ENCODE peak calls at places on chromosome 18, in eight cellular contexts. A is T-cell, L is NCI-H2081, B is NCI-H1092 treated with DMSO at 0.1 percent for 48 hours, U is pancreas, M is EH, G is fibroblast of lung, O is dermis blood vessel endothelial cell. T is an unnamed sample.

GRCh38 chr18:49277395-49278036 is 182.9 kb downstream of the DYM start:
- DNase-seq in L (no peak), O (no peak), B (no peak), U (no peak), G (peak), A (no peak), M (peak), T (no peak)

GRCh38 chr18:32480581-32480980 is 9.9 kb upstream of the GAREM1 start:
- DNase-seq in G (no peak), B (no peak), O (no peak), L (no peak), A (no peak), M (no peak), U (no peak), T (no peak)

GRCh38 chr18:39962546-39962945 is 1992.5 kb upstream of the PIK3C3 start:
- DNase-seq in M (no peak), O (no peak), G (no peak), L (no peak), B (no peak), U (no peak), A (no peak), T (no peak)

GRCh38 chr18:58476521-58477210 is 152.2 kb downstream of the ALPK2 start:
- DNase-seq in M (no peak), U (no peak), L (peak), A (no peak), O (no peak), G (no peak), B (no peak), T (peak)

GRCh38 chr18:54147439-54147838 is 77.0 kb downstream of the MBD2 start:
- DNase-seq in B (no peak), U (no peak), G (peak), A (no peak), M (no peak), O (no peak), L (no peak), T (no peak)

GRCh38 chr18:50405582-50406271 is 30.9 kb downstream of the SKA1 start:
- DNase-seq in L (peak), U (no peak), B (peak), O (no peak), M (no peak), A (no peak), G (no peak), T (no peak)

GRCh38 chr18:62403125-62403524 is 78.0 kb downstream of the TNFRSF11A start:
- DNase-seq in B (no peak), M (no peak), L (no peak), G (no peak), O (no peak), U (no peak), A (no peak), T (no peak)

GRCh38 chr18:21599585-21600525 is 649 bp downstream of the ESCO1 start:
- DNase-seq in A (peak), O (peak), M (peak), G (peak), B (peak), U (peak), L (peak), T (peak)

GRCh38 chr18:361941-362913 is 94.4 kb upstream of the THOC1 start:
- DNase-seq in B (no peak), U (no peak), O (peak), M (peak), L (no peak), G (peak), A (no peak), T (no peak)

GRCh38 chr18:63881851-63882250 is 5.7 kb upstream of the SERPINB2 start:
- DNase-seq in L (no peak), G (peak), O (peak), A (no peak), B (no peak), U (no peak), M (peak), T (no peak)

GRCh38 chr18:73895701-73896100 is 251.9 kb downstream of the FBXO15 start:
- DNase-seq in L (peak), U (no peak), B (no peak), A (no peak), G (no peak), M (no peak), O (no peak), T (no peak)

GRCh38 chr18:830315-830901 is 18.4 kb upstream of the YES1 start:
- DNase-seq in A (peak), G (peak), L (no peak), B (no peak), O (peak), U (no peak), M (peak), T (no peak)

GRCh38 chr18:31679806-31680793 is 4.3 kb downstream of the B4GALT6 start:
- DNase-seq in L (no peak), M (no peak), B (no peak), U (no peak), G (no peak), O (peak), A (no peak), T (no peak)

T was measured in G401.